ENCODE peak calls at places on chromosomes 1 and 21, in seven cellular contexts. T is GM10248; Z is CD4-positive, alpha-beta T cell; L is colonic mucosa; S is kidney epithelial cell; C is fibroblast of mammary gland; Y is coronary artery. P is an unnamed sample.
A peak's percentile ranks its signal among the peaks of the same experiment; 100 is the strongest.

GRCh38 chr1:155003227-155003765 is 694 bp downstream of the ZBTB7B start:
- DNase-seq in Y (no peak), Z (no peak), S (no peak), T (no peak), L (peak; percentile 52), C (no peak), P (peak; percentile 48)

GRCh38 chr1:214568328-214568727 is 16.9 kb upstream of the PTPN14 start:
- DNase-seq in S (no peak), T (no peak), Y (no peak), C (peak; percentile 81), L (no peak), Z (no peak), P (no peak)

GRCh38 chr1:161763522-161764098 is 2.5 kb upstream of the ATF6 start:
- DNase-seq in T (peak; percentile 34), L (peak; percentile 36), Y (no peak), C (peak; percentile 10), Z (no peak), S (no peak), P (peak; percentile 69)

GRCh38 chr1:64754166-64754565 is 9.3 kb downstream of the RAVER2 start:
- DNase-seq in C (no peak), T (no peak), Z (no peak), L (no peak), Y (no peak), S (no peak), P (no peak)

GRCh38 chr1:33970148-33970825 is 106.4 kb downstream of the HMGB4 start:
- DNase-seq in S (no peak), Y (no peak), C (no peak), Z (no peak), L (no peak), T (no peak), P (no peak)

GRCh38 chr1:19384772-19385187 is 72.7 kb downstream of the SLC66A1 start:
- DNase-seq in C (no peak), L (peak; percentile 65), Z (no peak), S (no peak), Y (no peak), T (no peak), P (no peak)

GRCh38 chr1:234919061-234919755 is 209.4 kb downstream of the TOMM20 start:
- DNase-seq in L (no peak), S (no peak), T (no peak), C (no peak), Y (no peak), Z (no peak), P (no peak)

GRCh38 chr1:221856188-221857093 is 114.6 kb upstream of the DUSP10 start:
- DNase-seq in Y (no peak), C (peak; percentile 97), T (no peak), S (no peak), L (no peak), Z (no peak), P (no peak)

GRCh38 chr1:231512147-231512698 is 16.2 kb upstream of the TSNAX start:
- DNase-seq in C (peak; percentile 97), L (no peak), Y (no peak), S (peak; percentile 93), Z (no peak), T (peak; percentile 29), P (no peak)

GRCh38 chr1:27428316-27429028 is 36.0 kb downstream of the GPR3 start:
- DNase-seq in T (no peak), C (no peak), Z (no peak), L (no peak), Y (no peak), S (no peak), P (peak; percentile 54)

GRCh38 chr1:234478152-234478480 is 863 bp downstream of the TARBP1 start:
- DNase-seq in Y (no peak), S (no peak), Z (peak; percentile 66), C (peak; percentile 26), T (peak; percentile 77), L (peak; percentile 76), P (peak; percentile 76)

DNA sequence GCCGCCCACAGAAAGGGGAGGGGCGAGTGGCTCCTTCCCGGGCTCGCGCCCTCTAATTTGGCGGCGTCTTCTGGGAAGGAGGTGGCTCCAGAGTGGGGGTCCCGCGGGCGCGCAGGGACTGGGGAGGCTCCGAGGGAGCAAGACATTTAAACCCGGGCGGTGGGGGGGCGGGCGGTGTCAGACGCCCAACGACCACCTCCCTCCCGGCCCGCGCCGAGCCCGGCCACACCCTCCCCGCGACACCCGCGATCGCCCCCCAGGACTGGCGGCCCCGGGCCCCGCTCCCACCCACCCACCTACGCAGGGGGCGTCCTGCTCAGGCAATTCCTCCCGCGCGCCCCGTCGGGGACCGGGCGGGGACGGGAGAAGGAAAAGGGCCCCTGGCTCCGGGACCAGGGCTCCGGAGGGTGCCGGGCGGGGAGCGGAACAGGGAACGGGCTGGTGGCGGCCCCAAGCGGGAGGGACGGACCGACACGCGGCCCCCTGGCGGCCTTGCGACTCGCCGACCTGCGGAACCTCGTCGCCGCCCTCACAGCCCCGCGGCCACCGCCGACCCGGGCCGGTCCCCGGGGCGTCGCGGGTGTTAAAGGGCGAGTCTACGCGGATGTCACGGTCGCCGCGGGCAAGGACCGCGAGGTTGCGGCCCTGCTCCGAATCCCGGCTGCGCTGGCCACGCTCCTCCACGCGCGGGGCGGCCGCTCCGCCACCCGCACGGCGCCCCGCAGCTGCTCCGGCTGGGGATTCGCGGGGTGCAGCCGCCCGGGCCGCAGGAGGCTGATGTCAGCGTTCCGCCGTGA is 94.0 kb upstream of the FMN2 start:
- DNase-seq in S (no peak), L (no peak), C (no peak), Y (no peak), T (no peak), Z (no peak), P (peak; percentile 10)
- TF ChIP-seq CTCF in S (peak; percentile 24), L (no peak), C (no peak), Y (no peak), T (no peak), Z (no peak), P (peak; percentile 23)

GRCh38 chr1:61659061-61659460 is 65.9 kb downstream of the TM2D1 start:
- DNase-seq in C (no peak), T (no peak), Y (no peak), Z (no peak), L (no peak), S (no peak), P (no peak)
- TF ChIP-seq CTCF in C (peak; percentile 40), T (no peak), Y (no peak), Z (no peak), L (no peak), S (peak; percentile 23), P (no peak)

DNA sequence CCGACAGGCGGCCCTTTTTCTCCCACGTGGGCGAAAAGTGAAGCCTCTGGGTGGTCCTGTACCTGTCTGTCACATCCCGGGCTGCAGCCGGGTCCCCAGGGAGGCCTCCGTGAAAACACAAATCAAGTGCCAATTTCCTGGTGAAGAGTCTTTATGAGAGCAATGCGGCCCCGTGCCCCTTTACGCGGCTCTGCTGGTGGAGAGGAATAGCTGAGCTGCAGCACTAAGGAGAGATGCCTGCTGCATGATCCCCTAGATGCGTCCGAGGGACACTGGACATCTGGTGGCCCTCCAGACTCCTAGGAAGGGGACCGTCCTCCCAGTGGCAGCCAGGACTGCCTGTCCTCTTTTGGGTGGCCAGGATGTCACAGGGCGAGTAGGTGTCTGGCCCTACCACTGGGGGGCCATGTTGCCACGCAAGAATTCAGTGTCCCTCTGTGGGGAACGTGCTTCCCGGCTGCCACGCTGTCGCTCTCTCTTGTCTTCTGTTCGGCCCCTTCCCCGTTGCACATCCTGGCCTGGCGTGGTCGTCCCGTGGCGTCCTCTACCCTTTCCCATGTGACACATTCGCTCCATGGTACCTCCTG is 38.7 kb downstream of the COL18A1 start:
- DNase-seq in L (no peak), Z (no peak), C (no peak), T (no peak), S (no peak), Y (no peak), P (peak; percentile 19)
- TF ChIP-seq CTCF in L (no peak), Z (no peak), C (no peak), T (peak; percentile 4), S (no peak), Y (no peak), P (no peak)

GRCh38 chr1:199046618-199047017 is 407.8 kb downstream of the PTPRC start:
- DNase-seq in C (peak; percentile 3), T (no peak), Y (no peak), Z (no peak), L (no peak), S (no peak), P (no peak)
- TF ChIP-seq CTCF in C (no peak), T (no peak), Y (no peak), Z (no peak), L (no peak), S (no peak), P (no peak)

DNA sequence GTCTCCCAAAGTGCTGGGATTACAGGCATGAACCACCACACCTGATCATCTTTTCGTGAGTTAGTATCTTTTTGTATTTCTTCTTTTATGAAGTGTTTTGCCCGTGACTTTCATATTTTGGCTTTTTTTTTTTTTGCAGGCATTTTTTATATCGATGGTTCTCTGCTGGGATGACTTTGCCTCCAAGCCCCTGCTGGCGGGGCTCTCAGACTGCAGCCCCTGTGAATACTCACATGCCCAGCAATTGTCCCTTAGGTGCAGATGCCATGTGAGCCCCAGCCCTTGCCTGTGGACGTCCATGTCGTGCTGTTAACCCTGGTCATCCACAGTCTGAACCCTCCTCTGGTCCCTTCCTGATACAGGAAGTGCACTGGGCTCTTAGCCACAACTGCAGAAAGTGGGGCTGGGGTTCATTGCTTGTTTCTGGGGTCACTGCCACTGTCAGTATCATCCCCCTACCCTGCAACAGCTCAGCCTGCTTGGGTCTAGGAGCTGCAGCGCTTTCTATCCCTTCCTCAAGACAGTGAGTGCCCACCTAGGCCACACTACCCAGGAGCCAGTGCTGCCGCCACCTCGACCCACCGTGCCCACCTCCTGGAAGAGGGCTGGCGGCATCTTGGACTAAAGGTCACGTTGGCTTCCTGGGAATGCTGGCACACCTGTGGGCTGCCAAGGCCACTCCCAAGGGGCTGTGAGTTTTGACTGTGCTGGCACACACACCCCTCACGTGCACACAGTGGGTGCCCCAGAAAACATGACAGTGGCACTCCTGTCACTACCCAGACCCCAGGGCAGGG is 21.9 kb downstream of the CRYAA start:
- DNase-seq in Z (no peak), L (peak; percentile 14), Y (peak; percentile 63), S (no peak), T (no peak), C (no peak), P (no peak)
- TF ChIP-seq CTCF in Z (no peak), L (no peak), Y (no peak), S (no peak), T (no peak), C (no peak), P (no peak)

GRCh38 chr1:85397490-85398044 is 67.4 kb downstream of the DDAH1 start:
- DNase-seq in Y (no peak), S (no peak), T (no peak), C (no peak), Z (no peak), L (no peak), P (no peak)

GRCh38 chr1:85393490-85393889 is 71.5 kb downstream of the DDAH1 start:
- DNase-seq in S (no peak), C (no peak), L (no peak), Z (no peak), T (no peak), Y (no peak), P (no peak)

GRCh38 chr1:85394130-85394529 is 70.8 kb downstream of the DDAH1 start:
- DNase-seq in S (no peak), L (no peak), Z (no peak), Y (no peak), T (no peak), C (peak; percentile 37), P (no peak)

GRCh38 chr1:85396194-85396593 is 68.8 kb downstream of the DDAH1 start:
- DNase-seq in C (no peak), Y (no peak), T (no peak), Z (no peak), L (no peak), S (no peak), P (no peak)

GRCh38 chr1:85398391-85399064 is 66.4 kb downstream of the DDAH1 start:
- DNase-seq in L (no peak), Y (no peak), T (no peak), C (peak; percentile 82), S (peak; percentile 2), Z (no peak), P (no peak)
- TF ChIP-seq CTCF in L (no peak), Y (no peak), T (no peak), C (peak; percentile 63), S (peak; percentile 31), Z (no peak), P (no peak)